ENCODE peak calls at places on chromosomes 2 and 18, in four cellular contexts. V, Q, Y and K are unnamed samples.

GRCh38 chr2:43905871-43906270 is 67.1 kb downstream of the ABCG8 start:
- DNase-seq in V (no peak), Q (no peak), Y (no peak), K (no peak)

GRCh38 chr2:193584522-193584938 is 1389.8 kb upstream of the TMEFF2 start:
- DNase-seq in V (no peak), Q (no peak), Y (no peak), K (no peak)

GRCh38 chr2:218812861-218813260 is 18.7 kb downstream of the PRKAG3 start:
- DNase-seq in V (no peak), Q (no peak), Y (no peak), K (no peak)

GRCh38 chr2:109690822-109691541 is 76.8 kb downstream of the SOWAHC start:
- DNase-seq in V (no peak), Q (no peak), Y (no peak), K (peak; percentile 3)

GRCh38 chr2:68385232-68385906 is 20.3 kb downstream of the PLEK start:
- DNase-seq in V (no peak), Q (peak; percentile 41), Y (no peak), K (no peak)

GRCh38 chr2:212451786-212452200 is 86.8 kb downstream of the ERBB4 start:
- DNase-seq in V (no peak), Q (no peak), Y (no peak), K (no peak)

GRCh38 chr2:235263205-235264120 is 230.4 kb upstream of the AGAP1 start:
- DNase-seq in V (no peak), Q (no peak), Y (peak; percentile 74), K (peak; percentile 65)

GRCh38 chr18:13435596-13436333 is 217.2 kb downstream of the LDLRAD4 start:
- DNase-seq in V (no peak), Q (peak; percentile 36), Y (no peak), K (no peak)

GRCh38 chr2:220148849-220149248 is 521.4 kb downstream of the SLC4A3 start:
- DNase-seq in V (no peak), Q (no peak), Y (no peak), K (no peak)

GRCh38 chr2:13218205-13218604 is 501.5 kb downstream of the TRIB2 start:
- DNase-seq in V (no peak), Q (no peak), Y (no peak), K (no peak)

GRCh38 chr18:50507120-50507590 is 52.7 kb upstream of the MAPK4 start:
- DNase-seq in V (no peak), Q (peak; percentile 8), Y (no peak), K (peak; percentile 35)